ENCODE peak calls at places on chromosomes 2 and 18, in ten cellular contexts. L, G, H, E, M, V, I, O, A and U are unnamed samples.

GRCh38 chr2:232473467-232473890 is 14.2 kb downstream of the ECEL1 start:
- DNase-seq in M (no peak), H (peak), I (no peak), E (peak), V (peak), O (no peak), G (no peak), L (no peak), A (peak), U (no peak)

GRCh38 chr2:66448592-66448991 is 13.7 kb downstream of the MEIS1 start:
- DNase-seq in A (no peak), H (no peak), E (no peak), M (no peak), G (no peak), O (no peak), L (no peak), V (no peak), I (no peak), U (no peak)

GRCh38 chr2:85539361-85540130 is 578 bp downstream of the MAT2A start:
- DNase-seq in L (peak), O (peak), A (peak), G (peak), I (peak), V (peak), E (peak), M (peak), H (peak), U (peak)

GRCh38 chr18:42414756-42415454 is 459.9 kb downstream of the PIK3C3 start:
- DNase-seq in H (no peak), G (no peak), V (peak), L (no peak), M (no peak), A (no peak), E (no peak), I (no peak), O (no peak), U (no peak)

GRCh38 chr2:673615-674318 is 3.4 kb downstream of the TMEM18 start:
- DNase-seq in E (no peak), I (no peak), M (no peak), V (peak), A (no peak), L (no peak), G (no peak), H (no peak), O (no peak), U (peak)

GRCh38 chr2:125405816-125406215 is 1250.1 kb upstream of the GYPC start:
- DNase-seq in A (no peak), H (no peak), V (peak), G (no peak), M (no peak), I (no peak), O (no peak), L (no peak), E (no peak), U (no peak)

GRCh38 chr2:136212426-136213378 is 94.8 kb upstream of the CXCR4 start:
- DNase-seq in I (no peak), L (no peak), G (peak), A (no peak), V (no peak), O (no peak), M (no peak), E (no peak), H (no peak), U (no peak)

GRCh38 chr2:156331572-156332451 is 709 bp downstream of the NR4A2 start:
- DNase-seq in E (peak), L (peak), O (peak), A (peak), V (peak), H (peak), G (peak), I (peak), M (peak), U (peak)

GRCh38 chr2:198073253-198073652 is 268.9 kb downstream of the PLCL1 start:
- DNase-seq in E (no peak), H (no peak), M (no peak), L (no peak), O (no peak), A (no peak), I (no peak), G (no peak), V (no peak), U (no peak)

GRCh38 chr2:218370410-218371063 is 11.5 kb upstream of the SLC11A1 start:
- DNase-seq in M (peak), I (no peak), L (no peak), E (no peak), V (peak), O (no peak), A (no peak), H (peak), G (no peak), U (no peak)

GRCh38 chr2:121695179-121695451 is 41.6 kb downstream of the NIFK start:
- DNase-seq in I (no peak), L (no peak), G (no peak), A (no peak), M (no peak), V (no peak), H (peak), O (no peak), E (no peak), U (no peak)

GRCh38 chr2:6917761-6918421 is 679 bp downstream of the RNF144A start:
- DNase-seq in G (no peak), L (no peak), V (no peak), A (no peak), E (peak), H (no peak), O (no peak), I (peak), M (no peak), U (no peak)

GRCh38 chr2:135822855-135823254 is 14.1 kb downstream of the LCT start:
- DNase-seq in G (no peak), V (no peak), M (no peak), L (no peak), I (no peak), O (no peak), E (no peak), A (no peak), H (no peak), U (no peak)